ENCODE peak calls at places on chromosomes 4 and X, in six cellular contexts. D is AG09309; E is endodermal cell; B is hepatocyte; X is CD4-positive, alpha-beta memory T cell; Y is mammary epithelial cell. W is an unnamed sample.

GRCh38 chr4:6250235-6250983 is 19.2 kb upstream of the WFS1 start:
- DNase-seq in X (no peak), D (peak), B (peak), Y (peak), E (peak), W (peak)

GRCh38 chrX:16730450-16730849 is 11.0 kb downstream of the SYAP1 start:
- DNase-seq in B (no peak), E (no peak), X (no peak), Y (no peak), D (no peak), W (no peak)

GRCh38 chrX:56397636-56398035 is 165.5 kb downstream of the KLF8 start:
- DNase-seq in D (no peak), E (no peak), Y (no peak), X (no peak), B (no peak), W (no peak)

GRCh38 chr4:16588170-16588569 is 310.3 kb downstream of the LDB2 start:
- DNase-seq in D (no peak), E (no peak), Y (no peak), X (no peak), B (no peak), W (no peak)

GRCh38 chrX:108138814-108139213 is 47.2 kb downstream of the ATG4A start:
- DNase-seq in Y (no peak), X (no peak), B (no peak), D (no peak), E (no peak), W (no peak)

GRCh38 chr4:125334936-125335335 is 20.2 kb downstream of the FAT4 start:
- DNase-seq in X (no peak), D (no peak), B (no peak), E (no peak), Y (no peak), W (no peak)

GRCh38 chrX:46715521-46715920 is 43.4 kb downstream of the SLC9A7 start:
- DNase-seq in Y (no peak), X (no peak), B (no peak), D (no peak), E (no peak), W (no peak)

GRCh38 chr4:186104895-186105720 is 604 bp downstream of the FAM149A start:
- DNase-seq in B (peak), X (no peak), E (peak), Y (no peak), D (no peak), W (no peak)

GRCh38 chr4:186472948-186473347 is 82.4 kb downstream of the MTNR1A start:
- DNase-seq in B (peak), E (peak), D (no peak), X (no peak), Y (peak), W (peak)

GRCh38 chrX:74080165-74080564 is 223.8 kb upstream of the ZCCHC13 start:
- DNase-seq in B (no peak), X (no peak), Y (peak), E (no peak), D (no peak), W (no peak)

GRCh38 chr4:165184220-165184619 is 23.1 kb upstream of the KLHL2 start:
- DNase-seq in D (no peak), B (no peak), E (no peak), Y (no peak), X (no peak), W (no peak)

GRCh38 chr4:143215873-143216272 is 31.2 kb downstream of the USP38 start:
- DNase-seq in D (no peak), Y (no peak), X (no peak), E (no peak), B (no peak), W (no peak)

GRCh38 chr4:101730291-101731117 is 60.0 kb upstream of the BANK1 start:
- DNase-seq in E (peak), D (peak), X (peak), Y (peak), B (peak), W (peak)

GRCh38 chr4:143391895-143392294 is 55.2 kb downstream of the GAB1 start:
- DNase-seq in Y (no peak), X (no peak), E (no peak), D (peak), B (no peak), W (no peak)

GRCh38 chr4:75513529-75514130 is 573 bp downstream of the RCHY1 start:
- DNase-seq in Y (no peak), X (no peak), E (no peak), B (peak), D (no peak), W (no peak)

GRCh38 chr4:179352221-179352620 is 1910.0 kb upstream of the AGA start:
- DNase-seq in D (no peak), E (no peak), X (no peak), B (no peak), Y (no peak), W (no peak)

GRCh38 chr4:26264109-26264508 is 56.7 kb upstream of the RBPJ start:
- DNase-seq in D (no peak), E (no peak), Y (no peak), B (no peak), X (no peak), W (no peak)

GRCh38 chrX:154458116-154458953 is at the start of gene PLXNA3:
- DNase-seq in D (no peak), X (no peak), E (peak), B (peak), Y (no peak), W (no peak)

GRCh38 chrX:114584983-114585842 is 1.3 kb downstream of the HTR2C start:
- DNase-seq in X (no peak), B (no peak), Y (no peak), D (no peak), E (no peak), W (no peak)

GRCh38 chr4:8322794-8323704 is 53.5 kb downstream of the HTRA3 start:
- DNase-seq in X (no peak), Y (no peak), E (peak), D (no peak), B (no peak), W (no peak)

GRCh38 chrX:9515973-9516538 is 51.2 kb downstream of the TBL1X start:
- DNase-seq in D (no peak), Y (no peak), X (no peak), B (no peak), E (no peak), W (no peak)

GRCh38 chrX:43165343-43165920 is 387.5 kb upstream of the PPP1R2C start:
- DNase-seq in D (no peak), B (no peak), Y (no peak), X (no peak), E (no peak), W (no peak)

GRCh38 chr4:95507147-95507546 is 41.6 kb downstream of the UNC5C start:
- DNase-seq in X (no peak), D (no peak), Y (no peak), B (no peak), E (no peak), W (peak)

GRCh38 chr4:8155048-8155447 is 3.6 kb downstream of the ABLIM2 start:
- DNase-seq in X (no peak), E (no peak), D (peak), B (no peak), Y (no peak), W (no peak)

GRCh38 chrX:86103061-86103460 is 45.2 kb upstream of the DACH2 start:
- DNase-seq in B (no peak), X (no peak), Y (peak), E (no peak), D (no peak), W (peak)

GRCh38 chrX:85569691-85570090 is 190.2 kb upstream of the POF1B start:
- DNase-seq in B (no peak), D (no peak), E (no peak), X (no peak), Y (no peak), W (no peak)

GRCh38 chr4:154939851-154940250 is 158.8 kb downstream of the RBM46 start:
- DNase-seq in D (no peak), B (peak), X (no peak), Y (no peak), E (no peak), W (no peak)

GRCh38 chrX:47174846-47175587 is 18.6 kb upstream of the UBA1 start:
- DNase-seq in D (no peak), X (no peak), E (no peak), B (peak), Y (no peak), W (no peak)

GRCh38 chr4:184807797-184808718 is 17.7 kb downstream of the ACSL1 start:
- DNase-seq in E (peak), D (no peak), Y (peak), B (no peak), X (no peak), W (peak)

GRCh38 chr4:45939056-45939455 is 184.8 kb downstream of the GABRG1 start:
- DNase-seq in B (no peak), E (no peak), D (no peak), X (no peak), Y (no peak), W (no peak)

GRCh38 chrX:111568356-111568755 is 56.9 kb downstream of the SERTM2 start:
- DNase-seq in X (no peak), E (peak), Y (peak), B (peak), D (no peak), W (peak)

GRCh38 chr4:40379248-40379647 is 44.1 kb downstream of the CHRNA9 start:
- DNase-seq in Y (no peak), B (no peak), E (peak), X (no peak), D (no peak), W (no peak)

GRCh38 chr4:35771571-35771970 is 472.7 kb downstream of the ARAP2 start:
- DNase-seq in B (no peak), E (no peak), D (no peak), X (no peak), Y (no peak), W (no peak)

DNA sequence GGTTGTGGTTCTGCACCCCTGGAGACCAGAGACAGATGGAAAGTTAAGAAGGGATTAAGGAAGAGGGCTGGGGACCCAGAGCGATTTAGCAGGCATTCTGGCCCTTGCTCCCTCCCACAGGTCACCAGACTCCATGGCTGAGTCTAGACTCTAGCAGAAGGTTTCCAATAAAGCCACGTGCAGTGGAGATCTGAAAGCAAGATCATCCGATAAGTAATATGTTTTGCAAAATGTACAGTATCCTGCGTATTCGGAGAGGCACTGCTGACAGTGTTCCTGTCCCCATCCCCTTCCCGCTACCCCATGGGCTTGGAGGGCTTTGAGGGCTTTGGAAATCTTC is 531 bp upstream of the GPRIN3 start:
- DNase-seq in X (peak), E (no peak), D (no peak), Y (no peak), B (no peak), W (no peak)
- H3K4me3 ChIP-seq in X (no peak), E (peak), D (peak), Y (no peak), B (peak), W (no peak)

DNA sequence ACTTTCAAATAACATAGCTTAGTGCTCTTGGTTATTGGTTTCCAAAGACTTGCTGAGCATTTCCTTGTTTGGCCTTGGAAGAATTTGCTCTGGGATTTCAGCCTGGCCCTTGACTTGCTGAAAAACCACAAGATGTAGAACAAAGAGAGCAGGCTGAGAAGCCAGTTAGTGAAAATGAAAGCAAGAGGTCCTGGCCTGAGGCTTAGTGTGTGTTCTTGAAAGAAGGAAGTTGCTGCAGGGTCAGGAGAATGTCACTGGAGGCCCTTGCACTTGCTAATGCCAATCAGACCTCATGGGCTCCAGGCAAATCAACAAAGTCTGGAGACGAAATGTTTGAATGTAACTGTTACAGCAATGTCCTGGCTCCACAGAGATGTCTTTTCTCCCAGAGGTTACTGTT is 79.4 kb downstream of the SYNPO2 start:
- DNase-seq in X (no peak), B (peak), Y (peak), E (peak), D (peak), W (no peak)
- H3K4me3 ChIP-seq in X (no peak), B (no peak), Y (no peak), E (no peak), D (no peak), W (no peak)

GRCh38 chrX:140713174-140713539 is 3.6 kb downstream of the LINC00632 start:
- DNase-seq in E (no peak), B (no peak), D (no peak), Y (no peak), X (peak), W (no peak)
- H3K4me3 ChIP-seq in E (no peak), B (no peak), D (no peak), Y (no peak), X (no peak), W (no peak)

GRCh38 chrX:130083107-130083490 is 27.2 kb downstream of the ELF4 start:
- DNase-seq in Y (no peak), D (no peak), X (no peak), B (no peak), E (peak), W (no peak)

GRCh38 chrX:130083656-130084382 is 26.5 kb downstream of the ELF4 start:
- DNase-seq in B (no peak), D (no peak), E (no peak), X (no peak), Y (no peak), W (no peak)

GRCh38 chrX:130080791-130081367 is 29.4 kb downstream of the ELF4 start:
- DNase-seq in B (no peak), E (no peak), Y (no peak), D (no peak), X (no peak), W (no peak)

GRCh38 chrX:130081421-130082045 is 28.8 kb downstream of the ELF4 start:
- DNase-seq in X (no peak), D (no peak), Y (no peak), E (no peak), B (no peak), W (no peak)

DNA sequence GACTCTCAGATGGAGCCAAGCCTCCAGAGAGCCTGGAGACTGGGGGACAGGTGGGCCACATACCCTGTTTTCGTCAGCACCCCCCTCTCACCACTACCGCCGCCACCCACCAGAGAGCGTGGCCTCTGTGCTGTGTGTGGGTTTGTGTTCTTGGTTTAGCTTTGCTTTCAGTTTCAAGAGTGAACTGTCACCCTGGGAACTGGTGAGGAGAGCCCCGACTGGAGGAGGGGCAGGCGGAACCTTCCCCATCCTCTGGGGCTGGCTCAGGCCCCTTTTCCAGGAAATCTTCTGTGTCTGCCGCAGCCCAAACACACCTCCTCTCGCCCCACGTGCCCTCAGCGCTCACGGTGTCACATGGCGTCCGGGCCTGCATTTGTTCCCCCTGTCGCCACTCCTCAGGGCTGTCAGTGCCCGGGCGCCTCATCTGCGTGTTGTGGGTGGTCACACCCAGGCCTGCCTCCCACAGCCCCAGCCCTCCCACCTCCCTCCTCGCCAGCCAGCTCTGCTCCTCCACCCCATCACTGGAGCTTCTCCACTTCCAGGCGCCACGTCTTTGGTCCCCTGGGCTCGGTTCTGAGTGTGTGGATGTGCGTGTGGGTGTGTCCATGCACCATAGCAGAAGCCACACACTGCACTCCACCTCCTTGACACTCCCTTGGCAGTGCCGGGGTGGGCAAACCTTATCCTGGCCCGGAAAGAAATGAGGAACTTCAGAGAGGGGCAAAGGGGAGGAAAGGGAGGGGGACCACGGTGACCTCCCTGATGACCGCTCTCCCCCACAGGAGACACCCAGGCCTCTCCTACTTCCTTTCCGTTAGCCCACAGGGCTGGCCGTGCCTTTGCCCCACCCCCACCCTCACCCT is 27.8 kb downstream of the ELF4 start:
- DNase-seq in Y (no peak), E (no peak), D (no peak), B (no peak), X (peak), W (no peak)
- H3K4me3 ChIP-seq in Y (no peak), E (no peak), D (no peak), B (no peak), X (no peak), W (no peak)

GRCh38 chr4:3464349-3464905 is 1.3 kb downstream of the DOK7 start:
- DNase-seq in B (no peak), D (no peak), Y (no peak), E (no peak), X (peak), W (no peak)

GRCh38 chr4:3462321-3462789 is 751 bp upstream of the DOK7 start:
- DNase-seq in E (no peak), X (peak), B (no peak), Y (no peak), D (no peak), W (no peak)

GRCh38 chr4:3462790-3463415 is at the start of gene DOK7:
- DNase-seq in E (peak), Y (no peak), D (no peak), X (no peak), B (peak), W (no peak)

GRCh38 chr4:3464911-3465697 is 2.0 kb downstream of the DOK7 start:
- DNase-seq in B (no peak), E (no peak), D (no peak), Y (no peak), X (peak), W (no peak)

GRCh38 chr4:3463556-3464348 is 646 bp downstream of the DOK7 start:
- DNase-seq in Y (no peak), X (peak), D (no peak), B (no peak), E (no peak), W (no peak)
- H3K4me3 ChIP-seq in Y (no peak), X (no peak), D (no peak), B (no peak), E (no peak), W (no peak)

DNA sequence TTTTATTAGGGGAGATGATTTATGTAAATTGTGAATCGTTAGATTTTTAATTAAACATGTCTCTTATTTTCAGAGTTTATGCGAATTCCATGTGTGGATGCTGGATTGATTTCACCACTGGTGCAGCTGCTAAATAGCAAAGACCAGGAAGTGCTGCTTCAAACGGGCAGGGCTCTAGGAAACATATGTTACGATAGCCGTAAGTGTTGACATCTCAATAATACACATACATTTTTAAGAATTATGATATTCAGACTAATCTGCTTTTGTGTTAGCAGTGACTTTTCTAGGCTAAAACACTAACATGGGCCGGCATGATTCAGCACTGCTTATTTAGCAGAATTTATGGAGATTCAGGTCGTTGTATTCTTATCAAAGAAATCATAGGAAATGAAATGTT is 91.2 kb downstream of the RAP1GDS1 start:
- DNase-seq in Y (no peak), B (no peak), D (no peak), E (no peak), X (no peak), W (no peak)
- H3K4me3 ChIP-seq in Y (no peak), B (no peak), D (no peak), E (no peak), X (no peak), W (no peak)